ENCODE peak calls at places on chromosomes 11 and 22, in seven cellular contexts. Q, D, X, L, Y, N and K are unnamed samples.
A peak's percentile ranks its signal among the peaks of the same experiment; 100 is the strongest.

GRCh38 chr11:113532697-113533424 is 57.7 kb upstream of the DRD2 start:
- DNase-seq in Q (peak; percentile 75), D (peak; percentile 86), X (peak; percentile 87), L (peak; percentile 93), Y (peak; percentile 88), N (no peak), K (peak; percentile 78)

GRCh38 chr11:123246749-123247497 is 51.9 kb upstream of the CLMP start:
- DNase-seq in Q (peak; percentile 78), D (peak; percentile 82), X (peak; percentile 86), L (peak; percentile 94), Y (peak; percentile 88), N (peak; percentile 62), K (peak; percentile 85)

GRCh38 chr22:44365196-44365802 is 52.5 kb upstream of the SHISAL1 start:
- DNase-seq in Q (no peak), D (no peak), X (peak; percentile 11), L (no peak), Y (no peak), N (no peak), K (peak; percentile 24)

GRCh38 chr11:96215826-96216225 is 127.2 kb downstream of the MAML2 start:
- DNase-seq in Q (no peak), D (no peak), X (no peak), L (no peak), Y (no peak), N (peak; percentile 30), K (no peak)

GRCh38 chr22:38873469-38874411 is 1.7 kb upstream of the CBX6 start:
- DNase-seq in Q (no peak), D (no peak), X (no peak), L (peak; percentile 52), Y (no peak), N (no peak), K (no peak)

GRCh38 chr22:46491936-46492335 is 45.5 kb downstream of the CELSR1 start:
- DNase-seq in Q (no peak), D (no peak), X (peak; percentile 62), L (no peak), Y (no peak), N (no peak), K (no peak)

GRCh38 chr22:28899199-28899853 is 16.0 kb downstream of the ZNRF3 start:
- DNase-seq in Q (no peak), D (no peak), X (no peak), L (no peak), Y (no peak), N (peak; percentile 55), K (no peak)

GRCh38 chr11:62508336-62509058 is 38.1 kb downstream of the AHNAK start:
- DNase-seq in Q (peak; percentile 78), D (peak; percentile 63), X (peak; percentile 68), L (peak; percentile 86), Y (peak; percentile 49), N (no peak), K (peak; percentile 85)

GRCh38 chr11:27209562-27210005 is 153.4 kb downstream of the CCDC34 start:
- DNase-seq in Q (peak; percentile 39), D (no peak), X (peak; percentile 61), L (peak; percentile 63), Y (peak; percentile 87), N (no peak), K (no peak)

GRCh38 chr11:25211635-25212251 is 714.9 kb downstream of the LUZP2 start:
- DNase-seq in Q (no peak), D (no peak), X (no peak), L (no peak), Y (no peak), N (no peak), K (no peak)

GRCh38 chr11:69878927-69879733 is 59.9 kb upstream of the FGF3 start:
- DNase-seq in Q (no peak), D (no peak), X (no peak), L (no peak), Y (no peak), N (no peak), K (peak; percentile 25)

GRCh38 chr22:29780781-29781676 is 13.9 kb downstream of the UQCR10 start:
- DNase-seq in Q (no peak), D (no peak), X (no peak), L (no peak), Y (peak; percentile 83), N (no peak), K (no peak)

GRCh38 chr22:40094449-40094848 is 83.3 kb upstream of the TNRC6B start:
- DNase-seq in Q (no peak), D (no peak), X (no peak), L (no peak), Y (no peak), N (no peak), K (no peak)

GRCh38 chr11:19218801-19219460 is 17.1 kb upstream of the CSRP3 start:
- DNase-seq in Q (peak; percentile 69), D (no peak), X (peak; percentile 28), L (no peak), Y (peak; percentile 13), N (no peak), K (no peak)

GRCh38 chr11:110297726-110298297 is 1.4 kb upstream of the RDX start:
- DNase-seq in Q (no peak), D (no peak), X (no peak), L (no peak), Y (peak; percentile 29), N (no peak), K (no peak)

GRCh38 chr22:32646476-32646875 is 155.0 kb upstream of the TIMP3 start:
- DNase-seq in Q (no peak), D (no peak), X (no peak), L (no peak), Y (no peak), N (no peak), K (no peak)

GRCh38 chr11:69573751-69574382 is 67.1 kb upstream of the CCND1 start:
- DNase-seq in Q (no peak), D (no peak), X (peak; percentile 1), L (peak; percentile 33), Y (no peak), N (no peak), K (no peak)

GRCh38 chr22:49975543-49976389 is 15.2 kb downstream of the PIM3 start:
- DNase-seq in Q (no peak), D (no peak), X (peak; percentile 28), L (peak; percentile 41), Y (peak; percentile 33), N (no peak), K (peak; percentile 45)

GRCh38 chr11:17979770-17980371 is 33.0 kb downstream of the SERGEF start:
- DNase-seq in Q (no peak), D (peak; percentile 42), X (peak; percentile 11), L (no peak), Y (peak; percentile 22), N (peak; percentile 5), K (no peak)

GRCh38 chr22:41833369-41834004 is 582 bp downstream of the SREBF2 start:
- DNase-seq in Q (peak; percentile 49), D (peak; percentile 44), X (peak; percentile 51), L (peak; percentile 79), Y (peak; percentile 23), N (peak; percentile 31), K (peak; percentile 69)

GRCh38 chr22:38758276-38758945 is 2.6 kb upstream of the SUN2 start:
- DNase-seq in Q (no peak), D (no peak), X (peak; percentile 73), L (no peak), Y (no peak), N (peak; percentile 86), K (no peak)

GRCh38 chr11:124415356-124415923 is 9.2 kb downstream of the OR8B4 start:
- DNase-seq in Q (no peak), D (no peak), X (no peak), L (no peak), Y (peak; percentile 74), N (no peak), K (no peak)

GRCh38 chr11:86934263-86934932 is 20.8 kb downstream of the FZD4 start:
- DNase-seq in Q (no peak), D (no peak), X (no peak), L (no peak), Y (no peak), N (no peak), K (no peak)

GRCh38 chr11:114321621-114322257 is 25.5 kb downstream of the NNMT start:
- DNase-seq in Q (no peak), D (no peak), X (no peak), L (no peak), Y (peak; percentile 74), N (no peak), K (no peak)

GRCh38 chr11:83219095-83219494 is 25.6 kb downstream of the ANKRD42 start:
- DNase-seq in Q (no peak), D (no peak), X (peak; percentile 32), L (no peak), Y (peak; percentile 7), N (no peak), K (no peak)

GRCh38 chr11:133943950-133944698 is 12.6 kb downstream of the IGSF9B start:
- DNase-seq in Q (no peak), D (no peak), X (no peak), L (no peak), Y (no peak), N (no peak), K (no peak)

GRCh38 chr22:26576026-26576680 is 13.8 kb downstream of the TPST2 start:
- DNase-seq in Q (no peak), D (no peak), X (no peak), L (no peak), Y (no peak), N (no peak), K (no peak)

GRCh38 chr11:67261635-67261941 is 4.7 kb upstream of the GRK2 start:
- DNase-seq in Q (no peak), D (no peak), X (no peak), L (no peak), Y (no peak), N (no peak), K (no peak)
- H3K4me3 ChIP-seq in Q (peak overlapping the region; percentile 40), D (peak overlapping the region; percentile 28), X (peak overlapping the region; percentile 55), L (peak overlapping the region; percentile 8), Y (peak overlapping the region; percentile 22), N (no peak overlapping the region), K (peak overlapping the region; percentile 43)

GRCh38 chr11:65435330-65435931 is 12.8 kb downstream of the NEAT1 start:
- DNase-seq in Q (peak; percentile 16), D (no peak), X (no peak), L (peak; percentile 56), Y (no peak), N (no peak), K (no peak)
- H3K4me3 ChIP-seq in Q (peak overlapping the region; percentile 8), D (no peak overlapping the region), X (no peak overlapping the region), L (peak overlapping the region; percentile 3), Y (no peak overlapping the region), N (no peak overlapping the region), K (no peak overlapping the region)

GRCh38 chr11:130451261-130452019 is 3.0 kb downstream of the ADAMTS15 start:
- DNase-seq in Q (peak; percentile 63), D (peak; percentile 41), X (no peak), L (no peak), Y (peak; percentile 74), N (no peak), K (no peak)
- H3K4me3 ChIP-seq in Q (peak overlapping the region; percentile 81), D (peak overlapping the region; percentile 3), X (no peak overlapping the region), L (no peak overlapping the region), Y (no peak overlapping the region), N (no peak overlapping the region), K (peak overlapping the region; percentile 65)

DNA sequence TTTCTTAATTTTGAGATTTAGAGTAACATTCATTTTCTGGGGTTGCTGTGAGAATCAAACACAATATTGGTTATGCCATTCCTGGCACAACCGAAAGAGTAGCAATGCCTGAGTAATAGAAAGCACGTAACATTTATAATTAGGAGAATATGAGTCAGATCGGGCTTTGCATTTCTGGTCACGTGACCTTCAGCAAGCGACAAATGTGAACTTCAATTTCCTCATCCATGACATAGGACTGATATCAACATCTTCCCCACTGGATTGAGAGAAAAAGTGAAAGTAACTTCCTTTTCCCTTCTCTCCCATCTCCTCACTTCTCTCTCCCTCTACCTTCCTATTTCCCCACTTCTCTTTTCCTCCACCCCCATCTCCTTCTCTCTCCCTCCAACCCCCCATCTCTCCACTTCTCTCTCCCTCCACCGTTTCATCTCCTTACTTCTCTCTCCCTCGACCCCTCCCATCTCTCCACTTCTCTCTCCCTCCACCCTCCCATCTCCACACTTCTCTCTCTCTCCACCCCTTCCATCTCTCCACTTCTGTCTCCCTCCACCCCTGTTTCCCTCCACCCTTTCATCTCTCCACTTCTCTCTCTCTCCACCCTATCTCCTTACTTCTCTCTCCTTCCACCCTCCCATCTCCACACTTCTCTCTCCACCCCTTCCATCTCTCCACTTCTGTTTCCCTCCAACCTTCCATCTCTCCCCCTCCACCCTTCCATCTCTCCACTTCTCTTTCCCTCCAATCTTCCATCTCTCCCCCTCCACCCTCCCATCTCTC is 33.5 kb upstream of the CAT start:
- DNase-seq in Q (no peak), D (no peak), X (no peak), L (no peak), Y (peak; percentile 23), N (no peak), K (no peak)
- H3K4me3 ChIP-seq in Q (no peak overlapping the region), D (no peak overlapping the region), X (no peak overlapping the region), L (peak overlapping the region; percentile 43), Y (no peak overlapping the region), N (no peak overlapping the region), K (no peak overlapping the region)